ENCODE peak calls at places on chromosomes 12 and 14, in eight cellular contexts. P is tibial nerve, H is GM12878, G is uterus, W is ovary, B is Peyer's patch, X is IMR-90, J is adrenal gland. Y is an unnamed sample.

GRCh38 chr14:75861161-75861621 is 120.6 kb downstream of the TGFB3 start:
- DNase-seq in P (no peak), H (no peak), G (peak; percentile 56), W (peak; percentile 24), B (no peak), X (peak; percentile 87), J (no peak), Y (no peak)

GRCh38 chr14:50366115-50366514 is 30.6 kb downstream of the CDKL1 start:
- DNase-seq in P (no peak), H (no peak), G (no peak), W (peak; percentile 37), B (peak; percentile 67), X (peak; percentile 21), J (peak; percentile 47), Y (no peak)

GRCh38 chr12:50611021-50611420 is 106.2 kb downstream of the DIP2B start:
- DNase-seq in P (no peak), H (no peak), G (no peak), W (no peak), B (no peak), X (no peak), J (no peak), Y (no peak)

GRCh38 chr14:57502581-57503254 is 9.1 kb upstream of the CCDC198 start:
- DNase-seq in P (no peak), H (no peak), G (no peak), W (no peak), B (no peak), X (no peak), J (no peak), Y (no peak)

GRCh38 chr12:111404362-111405148 is 1.2 kb upstream of the SH2B3 start:
- DNase-seq in P (no peak), H (no peak), G (peak; percentile 45), W (peak; percentile 57), B (no peak), X (no peak), J (peak; percentile 35), Y (no peak)

GRCh38 chr12:56193025-56193578 is 3.8 kb upstream of the SMARCC2 start:
- DNase-seq in P (peak; percentile 97), H (peak; percentile 58), G (peak; percentile 61), W (peak; percentile 84), B (no peak), X (peak; percentile 87), J (peak; percentile 77), Y (peak; percentile 72)

GRCh38 chr14:77208266-77208978 is 26.8 kb downstream of the TMEM63C start:
- DNase-seq in P (peak; percentile 64), H (no peak), G (peak; percentile 42), W (peak; percentile 33), B (peak; percentile 75), X (peak; percentile 53), J (peak; percentile 71), Y (peak; percentile 70)

GRCh38 chr12:109288571-109288970 is 20.5 kb downstream of the FOXN4 start:
- DNase-seq in P (no peak), H (no peak), G (no peak), W (no peak), B (no peak), X (no peak), J (no peak), Y (no peak)

GRCh38 chr12:89353823-89354629 is 1.7 kb upstream of the DUSP6 start:
- DNase-seq in P (peak; percentile 40), H (no peak), G (peak; percentile 62), W (peak; percentile 61), B (peak; percentile 91), X (peak; percentile 63), J (peak; percentile 63), Y (peak; percentile 80)

GRCh38 chr12:132881853-132882252 is 5.6 kb downstream of the CHFR start:
- DNase-seq in P (no peak), H (no peak), G (no peak), W (no peak), B (no peak), X (peak; percentile 78), J (no peak), Y (no peak)

GRCh38 chr14:95204705-95205104 is 47.4 kb upstream of the DICER1 start:
- DNase-seq in P (no peak), H (no peak), G (no peak), W (no peak), B (no peak), X (no peak), J (no peak), Y (no peak)

GRCh38 chr14:67982711-67983608 is 163.4 kb downstream of the RAD51B start:
- DNase-seq in P (no peak), H (no peak), G (no peak), W (no peak), B (no peak), X (peak; percentile 7), J (no peak), Y (no peak)
- H3K27ac ChIP-seq in P (no peak overlapping the region), H (no peak overlapping the region), G (no peak overlapping the region), W (no peak overlapping the region), B (no peak overlapping the region), X (no peak overlapping the region), J (no peak overlapping the region), Y (no peak overlapping the region)

DNA sequence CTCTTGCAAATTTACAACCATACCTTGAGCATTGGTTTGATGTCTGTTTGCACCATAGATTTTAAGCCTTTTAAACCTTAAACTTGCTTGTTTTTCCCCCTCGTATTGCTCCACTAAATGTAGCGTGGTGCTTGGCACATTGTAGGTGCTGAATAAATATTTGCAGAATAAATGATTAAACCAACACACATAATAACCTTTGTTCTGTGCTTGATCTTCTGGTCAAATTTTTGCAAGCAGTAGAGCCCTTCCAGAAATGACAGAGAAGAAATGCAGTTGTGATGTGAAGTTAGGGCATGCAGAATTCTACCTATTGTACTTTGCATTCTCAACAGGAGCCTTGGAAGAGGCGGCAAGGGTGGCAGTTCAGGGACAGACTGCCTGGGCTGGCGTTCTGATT is 394.4 kb upstream of the TBX3 start:
- DNase-seq in P (no peak), H (no peak), G (no peak), W (no peak), B (no peak), X (no peak), J (no peak), Y (no peak)
- TF ChIP-seq CTCF in P (no peak), H (no peak), G (no peak), W (no peak), B (no peak), X (no peak), J (no peak), Y (no peak)

GRCh38 chr12:88298014-88298682 is 156.0 kb downstream of the TMTC3 start:
- DNase-seq in P (no peak), H (no peak), G (no peak), W (no peak), B (no peak), X (no peak), J (no peak), Y (no peak)

GRCh38 chr12:88303335-88303734 is 161.2 kb downstream of the TMTC3 start:
- DNase-seq in P (no peak), H (no peak), G (no peak), W (no peak), B (no peak), X (no peak), J (no peak), Y (no peak)

GRCh38 chr12:88298761-88299242 is 156.7 kb downstream of the TMTC3 start:
- DNase-seq in P (no peak), H (peak; percentile 31), G (no peak), W (no peak), B (no peak), X (peak; percentile 73), J (no peak), Y (no peak)

GRCh38 chr12:88300931-88301330 is 158.8 kb downstream of the TMTC3 start:
- DNase-seq in P (no peak), H (no peak), G (no peak), W (no peak), B (no peak), X (peak; percentile 32), J (no peak), Y (no peak)

DNA sequence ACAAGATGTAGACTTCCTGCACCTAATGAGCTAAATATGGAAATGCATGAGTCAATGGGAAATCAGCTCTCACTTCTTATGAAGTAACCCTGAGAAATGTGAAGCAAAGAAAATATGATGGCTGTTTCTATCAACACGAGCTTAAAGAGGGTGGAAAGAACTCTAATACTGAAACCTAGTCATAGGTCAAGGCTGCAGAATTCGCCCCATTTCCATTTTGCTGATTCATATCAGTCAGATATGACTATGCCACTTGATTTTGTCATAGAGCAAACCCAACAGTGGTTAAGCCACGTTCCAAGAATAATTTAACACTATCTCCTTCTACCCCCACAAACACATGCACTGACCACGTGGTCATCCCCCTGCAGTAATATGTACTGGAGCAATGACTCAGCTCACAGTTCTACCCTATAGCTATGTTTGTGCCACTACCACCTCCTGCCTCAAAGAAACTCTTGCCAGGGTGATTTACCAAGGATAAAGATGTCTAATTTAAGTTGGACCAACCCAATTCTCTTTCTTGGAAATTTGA is 157.5 kb downstream of the TMTC3 start:
- DNase-seq in P (no peak), H (peak; percentile 91), G (no peak), W (no peak), B (no peak), X (peak; percentile 98), J (no peak), Y (no peak)
- TF ChIP-seq POLR2A in P (no peak), H (no peak), G (no peak), W (no peak), B (no peak), X (peak; percentile 36), J (no peak), Y (no peak)

GRCh38 chr12:1935242-1935641 is 16.8 kb upstream of the CACNA2D4 start:
- DNase-seq in P (no peak), H (no peak), G (no peak), W (no peak), B (no peak), X (no peak), J (peak; percentile 51), Y (no peak)

GRCh38 chr12:1934068-1934467 is 15.6 kb upstream of the CACNA2D4 start:
- DNase-seq in P (no peak), H (no peak), G (no peak), W (no peak), B (no peak), X (no peak), J (no peak), Y (no peak)

GRCh38 chr12:1933342-1933992 is 15.0 kb upstream of the CACNA2D4 start:
- DNase-seq in P (no peak), H (no peak), G (no peak), W (no peak), B (no peak), X (peak; percentile 81), J (no peak), Y (no peak)

GRCh38 chr12:1935700-1936378 is 17.4 kb upstream of the CACNA2D4 start:
- DNase-seq in P (no peak), H (no peak), G (no peak), W (no peak), B (no peak), X (no peak), J (peak; percentile 67), Y (peak; percentile 70)

GRCh38 chr12:1934831-1935230 is 16.4 kb upstream of the CACNA2D4 start:
- DNase-seq in P (no peak), H (no peak), G (no peak), W (no peak), B (no peak), X (no peak), J (no peak), Y (no peak)
- H3K27ac ChIP-seq in P (no peak overlapping the region), H (no peak overlapping the region), G (no peak overlapping the region), W (no peak overlapping the region), B (no peak overlapping the region), X (no peak overlapping the region), J (no peak overlapping the region), Y (no peak overlapping the region)

GRCh38 chr14:85528080-85528881 is 1.7 kb upstream of the FLRT2 start:
- DNase-seq in P (peak; percentile 49), H (no peak), G (no peak), W (peak; percentile 57), B (no peak), X (peak; percentile 90), J (peak; percentile 57), Y (no peak)
- TF ChIP-seq CTCF in P (peak; percentile 50), H (no peak), G (peak; percentile 35), W (peak; percentile 33), B (no peak), X (peak; percentile 81), J (peak; percentile 45), Y (no peak)